ENCODE peak calls at places on chromosome 3, in six cellular contexts. I is left lung, K is brain microvascular endothelial cell, V is Peyer's patch, P is left ventricle myocardium inferior, H is mesendoderm. L is an unnamed sample.

GRCh38 chr3:146504546-146505197 is 35.3 kb upstream of the PLSCR2 start:
- DNase-seq in I (no peak), K (peak), V (no peak), P (no peak), H (peak), L (no peak)

GRCh38 chr3:54062546-54062945 is 59.8 kb upstream of the CACNA2D3 start:
- DNase-seq in I (no peak), K (no peak), V (no peak), P (no peak), H (no peak), L (no peak)

GRCh38 chr3:173008978-173009377 is 132.1 kb downstream of the SPATA16 start:
- DNase-seq in I (no peak), K (no peak), V (no peak), P (peak), H (no peak), L (no peak)

GRCh38 chr3:79027593-79027992 is 740.2 kb downstream of the ROBO1 start:
- DNase-seq in I (no peak), K (no peak), V (no peak), P (no peak), H (no peak), L (no peak)

GRCh38 chr3:44885618-44886017 is 11.2 kb downstream of the TGM4 start:
- DNase-seq in I (no peak), K (peak), V (no peak), P (no peak), H (peak), L (no peak)

GRCh38 chr3:105368575-105369500 is 2.1 kb downstream of the ALCAM start:
- DNase-seq in I (peak), K (peak), V (peak), P (peak), H (peak), L (peak)

GRCh38 chr3:100151024-100151707 is 36.9 kb upstream of the FILIP1L start:
- DNase-seq in I (no peak), K (no peak), V (no peak), P (no peak), H (peak), L (no peak)

GRCh38 chr3:141191097-141191749 is 40.4 kb upstream of the PXYLP1 start:
- DNase-seq in I (no peak), K (no peak), V (no peak), P (no peak), H (no peak), L (no peak)

GRCh38 chr3:189300345-189300744 is 128.6 kb downstream of the TPRG1 start:
- DNase-seq in I (no peak), K (no peak), V (no peak), P (no peak), H (no peak), L (no peak)

GRCh38 chr3:195450731-195451229 is 8.0 kb upstream of the ACAP2 start:
- DNase-seq in I (no peak), K (no peak), V (no peak), P (no peak), H (no peak), L (peak)

GRCh38 chr3:105518806-105519418 is 152.2 kb downstream of the ALCAM start:
- DNase-seq in I (no peak), K (peak), V (no peak), P (no peak), H (peak), L (no peak)

GRCh38 chr3:180981912-180982311 is 7.6 kb downstream of the DNAJC19 start:
- DNase-seq in I (no peak), K (no peak), V (no peak), P (no peak), H (no peak), L (no peak)

GRCh38 chr3:189304465-189305341 is 132.9 kb downstream of the TPRG1 start:
- DNase-seq in I (peak), K (no peak), V (peak), P (no peak), H (no peak), L (no peak)

GRCh38 chr3:196322-197153 is at the start of gene CHL1:
- DNase-seq in I (peak), K (no peak), V (no peak), P (no peak), H (peak), L (no peak)

GRCh38 chr3:89787995-89788394 is 680.6 kb downstream of the EPHA3 start:
- DNase-seq in I (no peak), K (no peak), V (no peak), P (no peak), H (no peak), L (no peak)

GRCh38 chr3:197368330-197368729 is 69.9 kb upstream of the DLG1 start:
- DNase-seq in I (no peak), K (no peak), V (no peak), P (no peak), H (peak), L (no peak)

GRCh38 chr3:197238842-197239241 is 59.6 kb downstream of the DLG1 start:
- DNase-seq in I (no peak), K (no peak), V (no peak), P (no peak), H (no peak), L (no peak)

GRCh38 chr3:129248286-129248979 is 973 bp upstream of the COPG1 start:
- DNase-seq in I (no peak), K (no peak), V (no peak), P (no peak), H (no peak), L (no peak)

GRCh38 chr3:123328851-123329635 is 119.8 kb downstream of the ADCY5 start:
- DNase-seq in I (peak), K (peak), V (peak), P (peak), H (peak), L (peak)

GRCh38 chr3:37348736-37349396 is 174.5 kb upstream of the LRRFIP2 start:
- DNase-seq in I (no peak), K (no peak), V (no peak), P (no peak), H (no peak), L (no peak)

GRCh38 chr3:123471106-123471505 is 22.2 kb upstream of the ADCY5 start:
- DNase-seq in I (no peak), K (no peak), V (no peak), P (no peak), H (no peak), L (no peak)

GRCh38 chr3:159751141-159751540 is 237.5 kb upstream of the IL12A start:
- DNase-seq in I (no peak), K (no peak), V (no peak), P (no peak), H (no peak), L (no peak)

GRCh38 chr3:130834476-130834875 is 59.4 kb upstream of the ATP2C1 start:
- DNase-seq in I (no peak), K (peak), V (no peak), P (no peak), H (no peak), L (no peak)

GRCh38 chr3:100023150-100023549 is 91.2 kb downstream of the FILIP1L start:
- DNase-seq in I (no peak), K (no peak), V (no peak), P (no peak), H (no peak), L (no peak)

GRCh38 chr3:77303943-77304778 is 264.3 kb downstream of the ROBO2 start:
- DNase-seq in I (no peak), K (no peak), V (no peak), P (no peak), H (no peak), L (no peak)

GRCh38 chr3:24185738-24186384 is 240.8 kb downstream of the NR1D2 start:
- DNase-seq in I (no peak), K (peak), V (no peak), P (no peak), H (peak), L (no peak)

GRCh38 chr3:25911525-25912295 is 121.8 kb downstream of the OXSM start:
- DNase-seq in I (no peak), K (no peak), V (no peak), P (no peak), H (no peak), L (no peak)

GRCh38 chr3:36693670-36694069 is 70.7 kb downstream of the DCLK3 start:
- DNase-seq in I (no peak), K (no peak), V (no peak), P (no peak), H (no peak), L (no peak)

GRCh38 chr3:31234143-31234542 is 298.6 kb upstream of the STT3B start:
- DNase-seq in I (no peak), K (no peak), V (no peak), P (no peak), H (no peak), L (no peak)

GRCh38 chr3:37625690-37626089 is 236.0 kb upstream of the CTDSPL start:
- DNase-seq in I (no peak), K (no peak), V (no peak), P (no peak), H (no peak), L (no peak)

GRCh38 chr3:190339130-190339529 is 16.9 kb upstream of the CLDN1 start:
- DNase-seq in I (no peak), K (no peak), V (no peak), P (no peak), H (peak), L (no peak)

GRCh38 chr3:20340324-20340928 is 154.4 kb upstream of the SGO1 start:
- DNase-seq in I (no peak), K (peak), V (peak), P (peak), H (peak), L (peak)

GRCh38 chr3:57903124-57903668 is 105.0 kb upstream of the FLNB start:
- DNase-seq in I (no peak), K (no peak), V (no peak), P (no peak), H (no peak), L (no peak)
- H3K27ac ChIP-seq in I (no peak), K (no peak), V (no peak), P (peak), H (no peak), L (no peak)

DNA sequence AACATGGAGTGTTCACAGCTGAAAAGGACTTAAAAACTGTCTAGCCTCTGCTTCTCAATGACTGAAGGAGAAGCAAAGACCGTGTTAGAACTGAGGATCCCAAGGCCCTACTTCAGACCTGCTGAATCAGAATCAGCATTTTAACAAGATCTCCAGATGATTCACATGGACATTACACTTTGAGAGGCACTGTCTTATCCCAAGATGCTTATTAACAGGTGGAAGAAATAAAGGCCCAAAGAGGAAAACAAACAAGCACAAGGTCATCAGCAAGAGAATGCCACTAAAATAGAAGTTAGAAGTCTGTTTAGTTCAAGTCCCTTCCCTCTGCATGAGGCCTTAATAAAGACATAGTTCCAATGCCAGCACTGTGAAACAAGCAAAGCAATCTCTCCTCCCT is 191.4 kb upstream of the BCL6 start:
- DNase-seq in I (no peak), K (no peak), V (no peak), P (no peak), H (no peak), L (no peak)
- H3K27ac ChIP-seq in I (no peak), K (no peak), V (no peak), P (no peak), H (no peak), L (no peak)

DNA sequence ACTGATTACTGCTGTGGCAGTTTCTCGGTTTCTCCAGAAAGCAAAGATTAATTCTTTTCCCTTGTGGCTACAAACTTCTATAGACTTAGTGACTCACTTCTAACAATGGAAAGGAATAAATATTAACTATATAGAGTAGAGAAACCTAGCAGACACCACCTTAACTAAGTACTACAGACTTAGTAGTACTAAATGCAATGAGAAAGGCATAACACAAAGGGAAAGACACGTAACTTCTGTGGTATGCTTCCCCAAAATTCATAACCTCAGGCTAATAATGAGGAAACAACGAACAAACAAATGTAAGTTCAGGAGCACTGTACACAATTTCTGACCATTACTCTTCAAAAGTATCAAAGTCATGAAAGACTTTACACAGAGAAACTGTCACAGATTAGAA is 31.2 kb downstream of the ATG3 start:
- DNase-seq in I (no peak), K (no peak), V (no peak), P (no peak), H (no peak), L (no peak)
- H3K27ac ChIP-seq in I (no peak), K (no peak), V (no peak), P (no peak), H (no peak), L (no peak)

DNA sequence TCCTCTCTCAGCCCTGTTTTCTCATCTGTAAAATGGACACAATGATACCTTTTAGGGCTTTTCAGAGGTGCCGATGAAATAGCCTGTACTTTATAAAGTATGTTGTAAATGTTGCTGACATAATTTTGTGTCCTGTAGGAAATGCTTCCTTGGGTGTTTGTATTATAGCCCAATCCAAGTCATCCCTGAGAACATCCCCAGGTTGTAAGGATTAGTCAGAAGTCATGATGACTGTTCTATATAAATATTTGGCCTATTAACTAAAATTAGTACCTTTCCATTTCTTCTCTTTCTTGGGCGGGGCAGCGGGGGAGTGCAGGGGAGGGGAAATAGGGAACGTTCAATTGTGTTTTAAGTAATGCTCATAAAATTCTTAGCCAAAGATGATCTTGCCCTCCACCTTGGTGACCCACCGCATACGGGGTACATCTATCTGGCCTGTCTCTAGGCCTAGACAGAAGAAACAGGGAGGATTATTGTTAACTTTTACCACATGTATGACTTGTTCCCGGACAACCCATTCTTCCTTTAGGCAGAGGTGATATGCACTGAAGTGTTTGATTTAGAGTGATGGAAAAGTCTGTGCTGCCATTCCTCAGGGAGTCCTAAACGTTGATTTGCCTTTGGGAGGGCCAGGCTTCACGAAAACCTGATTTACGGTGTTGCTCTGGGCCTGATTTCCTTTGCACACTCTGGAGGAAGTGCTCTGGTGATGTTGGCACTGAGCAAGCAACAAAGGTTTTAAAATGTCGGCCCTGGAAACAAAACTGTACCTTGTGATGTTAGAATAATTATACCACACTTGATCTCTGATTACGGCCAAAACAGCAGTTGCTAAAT is 120.5 kb downstream of the VGLL4 start:
- DNase-seq in I (no peak), K (no peak), V (no peak), P (no peak), H (no peak), L (no peak)
- H3K27ac ChIP-seq in I (no peak), K (no peak), V (no peak), P (peak), H (no peak), L (no peak)

GRCh38 chr3:50417637-50418033 is 58.3 kb upstream of the TMEM115 start:
- DNase-seq in I (no peak), K (no peak), V (no peak), P (no peak), H (no peak), L (no peak)
- H3K27ac ChIP-seq in I (no peak), K (no peak), V (no peak), P (no peak), H (no peak), L (no peak)

GRCh38 chr3:194140520-194141414 is 4.8 kb downstream of the HES1 start:
- DNase-seq in I (peak), K (peak), V (peak), P (peak), H (peak), L (peak)

GRCh38 chr3:194138732-194139084 is 2.8 kb downstream of the HES1 start:
- DNase-seq in I (no peak), K (no peak), V (no peak), P (no peak), H (no peak), L (no peak)

GRCh38 chr3:194141415-194142155 is 5.6 kb downstream of the HES1 start:
- DNase-seq in I (peak), K (peak), V (peak), P (peak), H (peak), L (peak)

GRCh38 chr3:194139085-194139976 is 3.4 kb downstream of the HES1 start:
- DNase-seq in I (no peak), K (peak), V (no peak), P (peak), H (peak), L (no peak)

DNA sequence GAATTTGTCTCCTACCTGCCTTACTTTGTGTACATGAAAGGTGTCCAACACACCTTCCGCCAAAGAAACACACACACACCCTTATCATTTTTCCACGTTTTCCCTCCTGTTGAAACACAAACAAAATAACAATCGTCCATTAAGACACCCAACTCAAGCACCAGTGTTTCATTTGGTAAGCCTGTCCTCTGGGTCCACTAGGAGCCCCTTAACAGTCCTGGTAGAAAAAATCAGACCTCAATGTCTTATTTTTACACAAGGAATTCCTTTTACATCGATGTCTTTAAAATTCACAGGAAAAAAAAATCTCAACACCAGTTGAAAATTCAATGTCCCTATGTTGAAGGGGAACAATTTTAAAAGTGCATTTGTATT is 4.0 kb downstream of the HES1 start:
- DNase-seq in I (no peak), K (no peak), V (no peak), P (no peak), H (peak), L (no peak)
- H3K27ac ChIP-seq in I (peak), K (peak), V (peak), P (peak), H (peak), L (peak)

GRCh38 chr3:171687998-171688397 is 122.3 kb downstream of the PLD1 start:
- DNase-seq in I (no peak), K (no peak), V (no peak), P (no peak), H (no peak), L (no peak)
- H3K27ac ChIP-seq in I (no peak), K (no peak), V (no peak), P (peak), H (no peak), L (no peak)